ENCODE peak calls at places on chromosomes 13 and 19, in nine cellular contexts. T is stimulated activated naive CD8-positive, alpha-beta T cell treated with anti-CD3 and anti-CD28 coated beads, Interleukin-15, Interleukin-2, amounts not matched to agents 100 U/mL and 50 U/mL, for 24 hours; D is HL-60; U is T-cell; L is brain microvascular endothelial cell; M is heart left ventricle; F is activated naive CD8-positive, alpha-beta T cell treated with anti-CD3 and anti-CD28 coated beads, Interleukin-2, amount 50 U/mL, for 16 hours; X is WTC11; R is NCI-H1105. W is an unnamed sample.

GRCh38 chr19:12784871-12785430 is 6.3 kb upstream of the JUNB start:
- DNase-seq in T (peak), D (peak), U (no peak), L (no peak), M (no peak), F (no peak), X (no peak), R (no peak), W (no peak)

GRCh38 chr13:113418722-113419049 is 34.6 kb downstream of the ADPRHL1 start:
- DNase-seq in T (no peak), D (no peak), U (no peak), L (no peak), M (no peak), F (no peak), X (no peak), R (no peak), W (no peak)

GRCh38 chr19:47755762-47756626 is 10.6 kb downstream of the NOP53 start:
- DNase-seq in T (no peak), D (no peak), U (no peak), L (no peak), M (no peak), F (no peak), X (no peak), R (no peak), W (no peak)

GRCh38 chr19:8639821-8640401 is 9.5 kb downstream of the NFILZ start:
- DNase-seq in T (no peak), D (no peak), U (no peak), L (no peak), M (no peak), F (no peak), X (no peak), R (no peak), W (no peak)

GRCh38 chr19:10625003-10625761 is at the start of gene SLC44A2:
- DNase-seq in T (no peak), D (no peak), U (no peak), L (peak), M (peak), F (no peak), X (peak), R (peak), W (peak)

GRCh38 chr19:12841094-12841493 is 2.8 kb downstream of the MAST1 start:
- DNase-seq in T (peak), D (no peak), U (no peak), L (no peak), M (no peak), F (no peak), X (peak), R (peak), W (peak)

GRCh38 chr19:10007366-10007765 is 2.9 kb downstream of the COL5A3 start:
- DNase-seq in T (no peak), D (no peak), U (no peak), L (no peak), M (peak), F (no peak), X (no peak), R (no peak), W (no peak)

GRCh38 chr13:76812971-76813691 is 73.1 kb downstream of the KCTD12 start:
- DNase-seq in T (no peak), D (no peak), U (no peak), L (no peak), M (peak), F (no peak), X (no peak), R (no peak), W (no peak)

GRCh38 chr13:93847162-93847561 is 620.6 kb downstream of the GPC6 start:
- DNase-seq in T (no peak), D (no peak), U (no peak), L (peak), M (no peak), F (no peak), X (no peak), R (no peak), W (no peak)

GRCh38 chr13:105936816-105937215 is 598.6 kb downstream of the EFNB2 start:
- DNase-seq in T (no peak), D (no peak), U (no peak), L (no peak), M (no peak), F (no peak), X (no peak), R (no peak), W (no peak)

GRCh38 chr19:49014870-49015255 is 2.0 kb downstream of the LHB start:
- DNase-seq in T (no peak), D (no peak), U (no peak), L (no peak), M (no peak), F (no peak), X (no peak), R (no peak), W (no peak)

GRCh38 chr13:79307866-79308298 is 98.2 kb downstream of the RBM26 start:
- DNase-seq in T (peak), D (no peak), U (no peak), L (peak), M (no peak), F (no peak), X (no peak), R (no peak), W (no peak)

W was measured in ecto neural progenitor cell.